ENCODE peak calls at places on chromosome 2, in eight cellular contexts. W is GDM1; Z is AG09319; H is T47D; D is adipocyte; V is activated naive CD8-positive, alpha-beta T cell treated with anti-CD3 and anti-CD28 coated beads, Interleukin-2, amount 50 U/mL, for 24 hours; K is NCI-H2171 treated with DMSO at 0.1 percent for 48 hours; X is NCI-H69. T is an unnamed sample.
A peak's percentile ranks its signal among the peaks of the same experiment; 100 is the strongest.

GRCh38 chr2:47719099-47719498 is 63.8 kb upstream of the MSH6 start:
- DNase-seq in K (no peak), V (no peak), W (no peak), Z (no peak), H (no peak), D (no peak), X (no peak), T (no peak)

GRCh38 chr2:159290289-159290907 is 3.9 kb upstream of the WDSUB1 start:
- DNase-seq in X (peak; percentile 78), H (no peak), W (no peak), V (no peak), Z (peak; percentile 83), D (peak; percentile 93), K (peak; percentile 85), T (no peak)

GRCh38 chr2:234677758-234678538 is 181.1 kb upstream of the ARL4C start:
- DNase-seq in X (peak; percentile 46), W (no peak), V (no peak), Z (no peak), K (peak; percentile 11), H (no peak), D (peak; percentile 39), T (no peak)

GRCh38 chr2:20450201-20451108 is 3.6 kb downstream of the RHOB start:
- DNase-seq in H (no peak), W (no peak), K (no peak), X (peak; percentile 21), D (peak; percentile 97), Z (peak; percentile 73), V (no peak), T (no peak)

GRCh38 chr2:182554950-182555349 is 128.1 kb upstream of the PDE1A start:
- DNase-seq in K (no peak), V (no peak), Z (no peak), D (no peak), W (no peak), H (no peak), X (peak; percentile 58), T (no peak)

GRCh38 chr2:136310005-136310495 is 192.1 kb upstream of the CXCR4 start:
- DNase-seq in K (peak; percentile 76), H (no peak), V (peak; percentile 29), Z (no peak), D (no peak), X (no peak), W (no peak), T (no peak)

GRCh38 chr2:120829633-120830025 is 94.0 kb downstream of the GLI2 start:
- DNase-seq in Z (no peak), V (no peak), H (no peak), W (no peak), D (no peak), X (no peak), K (no peak), T (no peak)

GRCh38 chr2:28080911-28081310 is 190.4 kb downstream of the BABAM2 start:
- DNase-seq in D (peak; percentile 82), H (no peak), X (no peak), V (no peak), K (no peak), Z (no peak), W (no peak), T (no peak)

GRCh38 chr2:218270721-218271486 is 585 bp downstream of the PNKD start:
- DNase-seq in X (peak; percentile 43), V (no peak), K (no peak), Z (no peak), H (no peak), W (no peak), D (peak; percentile 47), T (no peak)

GRCh38 chr2:27407798-27408491 is 1.4 kb downstream of the PPM1G start:
- DNase-seq in K (peak; percentile 91), V (no peak), Z (no peak), D (peak; percentile 80), X (peak; percentile 73), W (no peak), H (no peak), T (peak; percentile 43)

GRCh38 chr2:44126106-44126797 is 42.4 kb upstream of the PPM1B start:
- DNase-seq in V (no peak), H (no peak), Z (no peak), D (peak; percentile 26), W (no peak), X (no peak), K (no peak), T (no peak)

GRCh38 chr2:44246840-44247369 is 28.4 kb upstream of the SLC3A1 start:
- DNase-seq in Z (no peak), H (no peak), X (no peak), V (no peak), W (no peak), D (peak; percentile 7), K (no peak), T (no peak)

GRCh38 chr2:201558665-201559064 is 84.6 kb downstream of the TMEM237 start:
- DNase-seq in X (no peak), K (no peak), Z (no peak), H (no peak), W (no peak), D (no peak), V (no peak), T (no peak)

GRCh38 chr2:219552382-219553167 is 8.7 kb downstream of the TMEM198 start:
- DNase-seq in H (peak; percentile 86), Z (peak; percentile 35), X (peak; percentile 85), K (peak; percentile 84), V (peak; percentile 83), W (peak; percentile 54), D (peak; percentile 93), T (peak; percentile 94)

GRCh38 chr2:232372231-232373208 is 6.0 kb upstream of the ALPP start:
- DNase-seq in K (no peak), X (no peak), D (peak; percentile 10), V (no peak), W (no peak), Z (no peak), H (no peak), T (peak; percentile 61)

GRCh38 chr2:174085781-174086180 is 120.6 kb upstream of the SP3 start:
- DNase-seq in W (no peak), K (no peak), V (no peak), H (no peak), D (no peak), Z (no peak), X (no peak), T (no peak)

GRCh38 chr2:224930124-224930523 is 112.1 kb downstream of the DOCK10 start:
- DNase-seq in Z (no peak), D (no peak), H (no peak), X (no peak), V (no peak), K (no peak), W (peak; percentile 61), T (no peak)

GRCh38 chr2:3470856-3471737 is 48.2 kb downstream of the ADI1 start:
- DNase-seq in D (no peak), X (no peak), Z (no peak), K (no peak), W (no peak), V (no peak), H (no peak), T (no peak)

GRCh38 chr2:110741491-110741980 is 9.2 kb downstream of the ACOXL start:
- DNase-seq in W (no peak), X (no peak), Z (no peak), H (no peak), V (no peak), D (no peak), K (no peak), T (no peak)

GRCh38 chr2:12592296-12592695 is 124.4 kb upstream of the TRIB2 start:
- DNase-seq in K (no peak), X (no peak), Z (no peak), V (no peak), W (no peak), H (no peak), D (no peak), T (no peak)

GRCh38 chr2:212528106-212528856 is 10.3 kb downstream of the ERBB4 start:
- DNase-seq in D (no peak), K (no peak), V (no peak), Z (no peak), H (no peak), X (peak; percentile 56), W (no peak), T (no peak)

GRCh38 chr2:113240150-113240914 is 38.4 kb downstream of the PAX8 start:
- DNase-seq in X (peak; percentile 78), Z (peak; percentile 90), W (no peak), K (no peak), V (no peak), D (peak; percentile 86), H (no peak), T (peak; percentile 50)

GRCh38 chr2:105425936-105426625 is 27.2 kb upstream of the FHL2 start:
- DNase-seq in K (no peak), W (no peak), Z (no peak), D (no peak), V (no peak), H (no peak), X (no peak), T (no peak)

GRCh38 chr2:47777268-47777972 is 5.5 kb upstream of the MSH6 start:
- DNase-seq in D (no peak), X (no peak), K (no peak), V (no peak), W (no peak), H (no peak), Z (no peak), T (no peak)

GRCh38 chr2:190318931-190319556 is 582 bp downstream of the HIBCH start:
- DNase-seq in X (peak; percentile 47), H (no peak), Z (no peak), K (peak; percentile 54), V (peak; percentile 10), W (no peak), D (peak; percentile 45), T (no peak)

GRCh38 chr2:40016151-40016885 is 237.3 kb upstream of the THUMPD2 start:
- DNase-seq in H (no peak), K (no peak), Z (no peak), X (peak; percentile 24), W (no peak), V (no peak), D (peak; percentile 55), T (no peak)

GRCh38 chr2:221589696-221590095 is 17.6 kb upstream of the EPHA4 start:
- DNase-seq in D (no peak), W (no peak), V (no peak), H (no peak), Z (no peak), X (no peak), K (no peak), T (no peak)

GRCh38 chr2:186294489-186294888 is 191.6 kb upstream of the ZC3H15 start:
- DNase-seq in H (no peak), V (no peak), X (peak; percentile 7), K (no peak), Z (no peak), W (no peak), D (no peak), T (no peak)

GRCh38 chr2:71850306-71850801 is 297.3 kb downstream of the CYP26B1 start:
- DNase-seq in H (no peak), V (no peak), W (no peak), X (no peak), K (no peak), D (no peak), Z (no peak), T (no peak)

GRCh38 chr2:179787601-179788000 is 73.8 kb downstream of the ZNF385B start:
- DNase-seq in D (no peak), K (no peak), Z (no peak), X (no peak), H (no peak), W (no peak), V (no peak), T (no peak)

GRCh38 chr2:26681656-26682055 is 10.9 kb upstream of the KCNK3 start:
- DNase-seq in D (no peak), W (no peak), K (no peak), X (no peak), Z (no peak), H (no peak), V (no peak), T (no peak)

GRCh38 chr2:196586511-196586991 is 53.0 kb upstream of the CCDC150 start:
- DNase-seq in D (peak; percentile 91), K (peak; percentile 83), V (no peak), W (no peak), H (no peak), X (peak; percentile 62), Z (no peak), T (no peak)

GRCh38 chr2:75481041-75481836 is 79.5 kb downstream of the EVA1A start:
- DNase-seq in V (no peak), K (peak; percentile 21), H (no peak), W (no peak), Z (no peak), D (no peak), X (peak; percentile 89), T (no peak)

GRCh38 chr2:62238236-62238635 is 42.3 kb downstream of the B3GNT2 start:
- DNase-seq in D (no peak), K (no peak), X (no peak), H (no peak), W (no peak), V (no peak), Z (no peak), T (no peak)